ENCODE peak calls at places on chromosomes 3 and 15, in seven cellular contexts. X, N, V, L, O, D and T are unnamed samples.

GRCh38 chr15:85785887-85786777 is 8.6 kb downstream of the KLHL25 start:
- DNase-seq in L (no peak), N (no peak), X (no peak), D (no peak), O (peak; percentile 57), V (no peak), T (peak; percentile 35)

GRCh38 chr3:12178091-12178820 is 19.5 kb upstream of the TIMP4 start:
- DNase-seq in V (peak; percentile 53), X (peak; percentile 78), L (no peak), D (peak; percentile 27), O (peak; percentile 52), N (peak; percentile 57), T (no peak)

GRCh38 chr3:160935413-160936095 is 169.6 kb downstream of the B3GALNT1 start:
- DNase-seq in X (no peak), O (no peak), D (no peak), N (no peak), L (no peak), V (no peak), T (no peak)

GRCh38 chr3:115272036-115272824 is 125.1 kb upstream of the ZBTB20 start:
- DNase-seq in V (no peak), D (no peak), N (no peak), L (peak; percentile 41), X (no peak), O (no peak), T (no peak)

GRCh38 chr3:127035672-127036071 is 52.8 kb downstream of the PLXNA1 start:
- DNase-seq in V (peak; percentile 82), X (peak; percentile 86), N (peak; percentile 24), O (peak; percentile 74), D (peak; percentile 38), L (no peak), T (no peak)

GRCh38 chr15:67009576-67010569 is 55.5 kb upstream of the SMAD3 start:
- DNase-seq in D (no peak), O (no peak), X (no peak), V (no peak), N (no peak), L (no peak), T (no peak)

GRCh38 chr15:99440551-99441426 is 125.0 kb upstream of the MEF2A start:
- DNase-seq in N (no peak), X (peak; percentile 59), D (peak; percentile 13), V (peak; percentile 25), L (no peak), O (no peak), T (no peak)

GRCh38 chr3:23830869-23831484 is 25.2 kb downstream of the UBE2E1 start:
- DNase-seq in X (no peak), N (no peak), D (no peak), L (no peak), V (no peak), O (no peak), T (no peak)

GRCh38 chr3:172369590-172370259 is 78.5 kb downstream of the GHSR start:
- DNase-seq in X (no peak), V (no peak), N (no peak), O (peak; percentile 30), D (no peak), L (no peak), T (peak; percentile 26)

GRCh38 chr3:66555214-66555844 is 54.5 kb upstream of the LRIG1 start:
- DNase-seq in O (no peak), L (no peak), N (no peak), X (no peak), D (no peak), V (no peak), T (peak; percentile 16)

DNA sequence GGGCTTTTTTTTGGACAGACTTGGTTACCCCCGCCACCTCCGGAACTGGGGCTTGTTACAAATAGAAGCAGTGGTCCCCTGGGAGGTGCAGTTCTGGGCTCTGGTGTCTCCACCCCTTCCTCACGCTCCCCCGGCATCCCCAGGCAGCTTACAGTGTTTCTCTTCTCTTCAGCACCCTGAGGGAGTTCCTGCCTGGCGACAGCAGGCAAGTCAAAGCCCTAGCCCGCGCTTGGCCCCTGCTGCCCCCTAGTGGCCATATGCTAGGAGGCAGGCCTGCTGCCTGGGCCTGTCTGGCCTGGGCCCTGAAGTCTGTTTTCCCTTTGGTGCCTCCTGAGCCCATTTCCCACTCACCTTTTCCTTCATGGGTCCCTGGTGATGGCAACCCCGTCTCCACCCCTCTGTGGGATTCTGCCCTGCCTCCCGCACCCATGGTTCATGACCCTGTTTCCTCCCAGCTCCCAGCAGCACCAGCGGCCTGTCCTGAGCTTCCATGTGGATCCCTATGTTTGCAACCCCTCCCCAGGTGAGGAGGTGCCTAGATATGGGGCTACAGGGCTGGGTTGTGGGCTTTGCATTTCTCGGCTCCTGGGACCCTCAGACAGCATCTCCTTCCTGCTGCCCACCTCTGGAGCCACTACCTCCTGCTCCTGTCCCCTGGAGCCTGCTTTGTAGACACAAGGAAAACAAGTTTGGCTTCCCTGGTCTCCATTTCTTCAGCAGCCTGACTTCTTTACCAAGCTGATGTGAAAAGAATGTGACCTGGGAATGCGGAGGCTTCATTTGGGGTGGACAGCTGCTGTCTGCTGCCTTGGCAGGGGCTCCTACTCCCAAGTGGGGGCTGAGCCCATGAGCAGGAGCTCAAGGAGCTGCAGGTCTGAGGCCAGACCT is 2.2 kb downstream of the SNX22 start:
- DNase-seq in V (peak; percentile 94), X (peak; percentile 91), N (peak; percentile 90), D (peak; percentile 88), O (peak; percentile 89), L (peak; percentile 91), T (peak; percentile 88)
- TF ChIP-seq CTCF in V (no peak), X (peak; percentile 98), N (peak; percentile 99), D (peak; percentile 89), O (peak; percentile 98), L (peak; percentile 93), T (peak; percentile 91)

DNA sequence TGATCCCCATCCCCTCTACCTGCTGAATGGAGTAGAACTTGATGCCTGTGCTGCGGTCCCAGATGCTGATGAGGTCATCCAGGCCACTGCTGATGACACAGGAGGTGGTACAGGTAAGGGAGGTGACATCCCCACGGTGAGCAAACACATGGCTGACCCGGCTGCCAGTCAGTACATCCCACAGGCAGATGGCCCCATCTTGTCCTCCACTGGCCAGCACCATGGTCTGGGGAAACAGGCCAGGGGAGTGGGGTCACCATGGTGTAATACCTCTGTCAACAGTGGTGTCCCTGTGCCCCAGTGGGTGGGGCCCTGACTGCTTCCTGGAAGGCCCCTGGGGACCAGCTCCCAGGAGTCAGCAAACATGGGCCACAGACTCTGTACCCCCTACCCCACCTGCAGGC is 33.3 kb downstream of the PTPN23 start:
- DNase-seq in N (no peak), L (no peak), D (no peak), X (no peak), V (no peak), O (no peak), T (no peak)
- H3K27ac ChIP-seq in N (no peak overlapping the region), L (no peak overlapping the region), D (no peak overlapping the region), X (no peak overlapping the region), V (no peak overlapping the region), O (no peak overlapping the region), T (no peak overlapping the region)

DNA sequence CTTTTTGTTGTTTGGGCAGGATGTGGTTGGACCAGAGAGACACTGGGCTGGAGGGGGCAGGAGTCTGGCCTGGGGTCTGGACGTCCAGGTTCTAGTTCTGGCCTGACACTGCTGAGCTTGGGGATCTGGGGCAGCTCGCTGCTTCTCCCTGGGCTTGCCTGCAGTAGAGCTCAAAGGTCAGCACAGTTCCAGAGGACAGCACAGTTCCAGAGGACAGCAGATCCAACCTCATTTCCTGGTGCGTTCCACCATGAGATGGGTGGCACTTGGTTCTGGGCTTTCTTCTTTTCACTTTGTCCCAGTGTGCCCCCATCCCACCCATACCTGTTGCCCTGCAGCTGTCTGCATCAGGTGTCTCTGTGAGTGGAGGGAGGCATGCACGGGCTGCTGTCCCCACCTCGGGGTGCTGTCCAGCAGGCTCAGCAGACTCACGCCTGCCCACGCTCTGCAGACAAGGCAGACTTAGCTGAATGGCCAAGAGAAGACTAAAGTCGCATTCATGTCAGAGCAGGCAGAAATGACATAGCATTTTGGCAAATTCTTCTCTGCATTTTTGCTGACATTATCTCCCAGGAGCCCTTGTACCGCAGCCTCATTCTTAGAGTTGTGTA is 16.7 kb downstream of the CACNA2D3 start:
- DNase-seq in X (no peak), D (no peak), V (no peak), L (no peak), N (no peak), O (no peak), T (no peak)
- H3K27me3 ChIP-seq in X (peaks cover 8% of the 10 kb centered on the region), D (no peaks in the 10 kb centered on the region), V (peaks cover 5% of the 10 kb centered on the region), L (no peaks in the 10 kb centered on the region), N (peaks cover 4% of the 10 kb centered on the region), O (no peaks in the 10 kb centered on the region), T (peaks cover 3% of the 10 kb centered on the region)

GRCh38 chr15:31977138-31977537 is 53.2 kb upstream of the CHRNA7 start:
- DNase-seq in X (no peak), N (no peak), V (no peak), L (no peak), D (no peak), O (no peak), T (no peak)

GRCh38 chr15:31974154-31974794 is 56.0 kb upstream of the CHRNA7 start:
- DNase-seq in L (peak; percentile 30), V (no peak), N (no peak), O (no peak), D (no peak), X (no peak), T (no peak)

GRCh38 chr15:31977812-31978662 is 52.3 kb upstream of the CHRNA7 start:
- DNase-seq in L (peak; percentile 87), V (peak; percentile 73), O (no peak), X (no peak), N (peak; percentile 53), D (no peak), T (peak; percentile 42)

GRCh38 chr15:31974855-31975421 is 55.4 kb upstream of the CHRNA7 start:
- DNase-seq in D (no peak), N (no peak), V (no peak), X (no peak), O (no peak), L (peak; percentile 92), T (no peak)

GRCh38 chr15:31975446-31976229 is 54.7 kb upstream of the CHRNA7 start:
- DNase-seq in N (no peak), O (no peak), V (no peak), D (no peak), L (peak; percentile 38), X (no peak), T (no peak)
- TF ChIP-seq CTCF in N (no peak), O (no peak), V (no peak), D (no peak), L (no peak), X (no peak), T (no peak)

GRCh38 chr3:30222436-30222835 is 384.0 kb upstream of the TGFBR2 start:
- DNase-seq in L (no peak), D (no peak), X (no peak), V (no peak), O (no peak), N (no peak), T (no peak)

GRCh38 chr3:30228302-30228631 is 378.1 kb upstream of the TGFBR2 start:
- DNase-seq in D (no peak), L (no peak), N (no peak), X (no peak), V (no peak), O (no peak), T (no peak)

GRCh38 chr3:30225021-30225420 is 381.4 kb upstream of the TGFBR2 start:
- DNase-seq in X (no peak), L (no peak), O (no peak), V (no peak), D (no peak), N (no peak), T (no peak)

GRCh38 chr3:30227571-30228301 is 378.7 kb upstream of the TGFBR2 start:
- DNase-seq in O (no peak), D (no peak), X (no peak), V (no peak), N (no peak), L (no peak), T (no peak)

GRCh38 chr3:30226606-30227151 is 379.7 kb upstream of the TGFBR2 start:
- DNase-seq in X (no peak), O (no peak), D (no peak), N (no peak), L (no peak), V (no peak), T (no peak)
- H3K27ac ChIP-seq in X (peak overlapping the region; percentile 39), O (no peak overlapping the region), D (peak overlapping the region; percentile 52), N (peak overlapping the region; percentile 78), L (no peak overlapping the region), V (no peak overlapping the region), T (no peak overlapping the region)